ENCODE peak calls at places on chromosomes 11 and 22, in five cellular contexts. N is neural crest cell; E is neuronal stem cell; L is activated CD8-positive, alpha-beta memory T cell treated with anti-CD3 and anti-CD28 coated beads for 48 hours; Q is CD4-positive, alpha-beta T cell. F is an unnamed sample.

GRCh38 chr11:2675540-2675939 is 24.3 kb downstream of the KCNQ1OT1 start:
- DNase-seq in N (no peak), E (no peak), L (no peak), Q (no peak), F (peak)

GRCh38 chr22:35769974-35770373 is 52.3 kb downstream of the APOL5 start:
- DNase-seq in N (no peak), E (no peak), L (no peak), Q (no peak), F (no peak)

GRCh38 chr11:30811226-30811625 is 225.1 kb upstream of the MPPED2 start:
- DNase-seq in N (no peak), E (no peak), L (no peak), Q (no peak), F (no peak)

GRCh38 chr22:30754971-30755759 is 60.5 kb downstream of the OSBP2 start:
- DNase-seq in N (peak), E (peak), L (peak), Q (peak), F (peak)

GRCh38 chr22:43544282-43544673 is 132.5 kb downstream of the MPPED1 start:
- DNase-seq in N (no peak), E (no peak), L (no peak), Q (no peak), F (no peak)

GRCh38 chr11:35545604-35546003 is 20.2 kb upstream of the PAMR1 start:
- DNase-seq in N (no peak), E (no peak), L (no peak), Q (no peak), F (no peak)

GRCh38 chr11:119378851-119379465 is 2.5 kb downstream of the USP2 start:
- DNase-seq in N (no peak), E (no peak), L (no peak), Q (no peak), F (no peak)

GRCh38 chr11:27282141-27282590 is 80.8 kb downstream of the CCDC34 start:
- DNase-seq in N (no peak), E (no peak), L (no peak), Q (no peak), F (no peak)

GRCh38 chr11:64489831-64490441 is 101.1 kb upstream of the SLC22A12 start:
- DNase-seq in N (peak), E (peak), L (peak), Q (peak), F (peak)

GRCh38 chr11:124518900-124519541 is 24.4 kb downstream of the OR8B12 start:
- DNase-seq in N (no peak), E (no peak), L (no peak), Q (no peak), F (no peak)

GRCh38 chr11:82191690-82192089 is 542.0 kb downstream of the FAM181B start:
- DNase-seq in N (no peak), E (no peak), L (no peak), Q (no peak), F (no peak)

GRCh38 chr11:15629690-15630321 is 515.1 kb downstream of the INSC start:
- DNase-seq in N (peak), E (no peak), L (no peak), Q (no peak), F (no peak)

GRCh38 chr11:47408598-47409439 is 429 bp downstream of the SLC39A13 start:
- DNase-seq in N (no peak), E (no peak), L (no peak), Q (no peak), F (no peak)

GRCh38 chr11:11998091-11998781 is 10.2 kb downstream of the DKK3 start:
- DNase-seq in N (no peak), E (no peak), L (no peak), Q (no peak), F (no peak)

GRCh38 chr11:124581817-124582216 is 12.0 kb downstream of the OR8A1 start:
- DNase-seq in N (no peak), E (no peak), L (no peak), Q (no peak), F (no peak)

GRCh38 chr11:83835423-83835822 is 549.3 kb upstream of the CCDC90B start:
- DNase-seq in N (no peak), E (no peak), L (no peak), Q (no peak), F (no peak)

GRCh38 chr22:44712156-44712555 is 10.2 kb downstream of the PRR5 start:
- DNase-seq in N (no peak), E (no peak), L (no peak), Q (no peak), F (no peak)

GRCh38 chr11:131658952-131659351 is 288.5 kb downstream of the NTM start:
- DNase-seq in N (no peak), E (no peak), L (no peak), Q (no peak), F (no peak)

GRCh38 chr11:118153516-118153915 is 893 bp upstream of the SCN4B start:
- DNase-seq in N (no peak), E (no peak), L (no peak), Q (no peak), F (no peak)